ENCODE peak calls at places on chromosomes 2 and 18, in six cellular contexts. A is neuronal stem cell; L is fibroblast of lung; X is IMR-90; Z is A549; P is effector memory CD4-positive, alpha-beta T cell. F is an unnamed sample. For H3K9me3 and H3K4me1, the result is how much of the 10 kb centered on the place peaks cover.

GRCh38 chr2:237627463-237628321 is at the start of gene LRRFIP1:
- DNase-seq in A (no peak), L (no peak), X (no peak), Z (no peak), P (no peak), F (peak)

GRCh38 chr2:98915751-98916358 is 20.2 kb downstream of the CRACDL start:
- DNase-seq in A (no peak), L (peak), X (peak), Z (no peak), P (no peak), F (no peak)

GRCh38 chr2:110157153-110157793 is 41.7 kb upstream of the MALL start:
- DNase-seq in A (peak), L (peak), X (peak), Z (peak), P (no peak), F (no peak)

GRCh38 chr18:37253424-37254255 is 312.0 kb downstream of the CELF4 start:
- DNase-seq in A (peak), L (no peak), X (no peak), Z (peak), P (no peak), F (peak)

GRCh38 chr18:245282-245847 is 22.5 kb downstream of the THOC1 start:
- DNase-seq in A (no peak), L (no peak), X (peak), Z (no peak), P (no peak), F (no peak)

GRCh38 chr2:162480067-162480466 is 136.1 kb downstream of the GCA start:
- DNase-seq in A (no peak), L (no peak), X (no peak), Z (no peak), P (no peak), F (no peak)

GRCh38 chr2:56313541-56313940 is 129.8 kb downstream of the CCDC85A start:
- DNase-seq in A (no peak), L (no peak), X (no peak), Z (no peak), P (no peak), F (no peak)

GRCh38 chr2:15810451-15811150 is 129.7 kb upstream of the MYCN start:
- DNase-seq in A (no peak), L (no peak), X (no peak), Z (no peak), P (no peak), F (peak)

GRCh38 chr2:154589514-154589913 is 109.0 kb upstream of the KCNJ3 start:
- DNase-seq in A (no peak), L (no peak), X (no peak), Z (no peak), P (no peak), F (no peak)

GRCh38 chr2:62149708-62150107 is 46.2 kb upstream of the B3GNT2 start:
- DNase-seq in A (no peak), L (peak), X (peak), Z (peak), P (no peak), F (no peak)

GRCh38 chr2:133157141-133157540 is 411.1 kb downstream of the NCKAP5 start:
- DNase-seq in A (no peak), L (no peak), X (peak), Z (no peak), P (no peak), F (no peak)

GRCh38 chr18:48100168-48100495 is 169.7 kb upstream of the SMAD2 start:
- DNase-seq in A (no peak), L (no peak), X (no peak), Z (no peak), P (no peak), F (no peak)

GRCh38 chr18:25275414-25276001 is 76.5 kb downstream of the ZNF521 start:
- DNase-seq in A (no peak), L (no peak), X (no peak), Z (no peak), P (no peak), F (peak)

GRCh38 chr2:16717477-16717876 is 51.8 kb upstream of the CYRIA start:
- DNase-seq in A (no peak), L (no peak), X (no peak), Z (no peak), P (no peak), F (peak)

GRCh38 chr2:7430869-7431641 is 513.8 kb downstream of the RNF144A start:
- DNase-seq in A (peak), L (no peak), X (no peak), Z (no peak), P (no peak), F (peak)
- H3K4me3 ChIP-seq in A (no peak), L (no peak), X (no peak), Z (peak), P (peak), F (peak)

GRCh38 chr2:241003830-241004564 is 5.6 kb downstream of the SNED1 start:
- DNase-seq in A (no peak), L (no peak), X (no peak), Z (no peak), P (no peak), F (no peak)

GRCh38 chr2:241003047-241003360 is 4.6 kb downstream of the SNED1 start:
- DNase-seq in A (no peak), L (no peak), X (no peak), Z (no peak), P (no peak), F (no peak)

GRCh38 chr2:241001413-241002274 is 3.2 kb downstream of the SNED1 start:
- DNase-seq in A (no peak), L (no peak), X (no peak), Z (no peak), P (no peak), F (no peak)

GRCh38 chr2:241003369-241003768 is 5.0 kb downstream of the SNED1 start:
- DNase-seq in A (no peak), L (no peak), X (no peak), Z (no peak), P (no peak), F (no peak)

DNA sequence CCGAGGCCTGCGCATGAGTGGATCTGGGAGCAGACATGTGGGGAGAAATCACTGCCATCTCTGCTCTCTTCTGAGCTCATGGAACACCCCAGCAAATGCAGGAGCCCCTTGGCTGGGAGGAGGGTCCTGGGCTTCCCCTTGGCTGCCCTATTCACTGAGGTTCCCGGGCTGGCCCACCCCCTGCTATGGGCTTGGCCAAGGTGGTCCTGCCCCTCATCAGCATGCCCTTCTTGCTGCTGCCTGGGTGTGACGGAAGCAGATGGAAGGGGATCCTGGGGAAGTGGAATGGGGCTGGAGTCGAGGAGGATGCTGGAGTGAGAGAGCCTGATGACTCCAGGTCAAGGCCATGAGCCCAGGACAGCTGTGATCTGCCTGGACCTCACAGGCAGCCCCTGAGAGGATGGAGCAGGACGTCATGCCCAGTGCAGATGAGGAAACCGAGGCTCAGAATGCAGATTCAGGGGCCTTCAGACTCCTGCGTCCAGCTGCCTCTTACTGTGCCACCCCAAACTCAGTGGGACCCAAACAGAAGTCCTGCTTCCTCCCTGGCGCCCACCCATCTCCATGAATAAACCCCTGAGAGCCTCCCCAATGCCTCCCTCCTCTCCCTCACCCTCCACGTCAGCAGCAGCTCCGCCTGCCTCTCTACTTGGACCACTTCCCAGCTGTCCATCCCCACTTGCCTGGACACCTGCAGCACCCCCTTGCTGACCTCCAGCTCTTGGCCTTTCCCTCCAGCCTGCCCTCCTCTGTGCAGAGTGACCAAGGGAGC is 4.0 kb downstream of the SNED1 start:
- DNase-seq in A (no peak), L (no peak), X (no peak), Z (no peak), P (no peak), F (no peak)
- H3K9me3 ChIP-seq in A (under half), L (under half), X (under half), Z (under half), P (under half), F (under half)

GRCh38 chr18:49525981-49526380 is 35.9 kb upstream of the LIPG start:
- DNase-seq in A (no peak), L (no peak), X (no peak), Z (no peak), P (no peak), F (no peak)

GRCh38 chr18:49524951-49525350 is 36.9 kb upstream of the LIPG start:
- DNase-seq in A (no peak), L (no peak), X (no peak), Z (no peak), P (no peak), F (no peak)

GRCh38 chr18:49521251-49521650 is 34.2 kb upstream of the C18orf32 start:
- DNase-seq in A (no peak), L (no peak), X (no peak), Z (no peak), P (no peak), F (no peak)

GRCh38 chr18:49527631-49528327 is 34.1 kb upstream of the LIPG start:
- DNase-seq in A (no peak), L (no peak), X (no peak), Z (no peak), P (no peak), F (no peak)

DNA sequence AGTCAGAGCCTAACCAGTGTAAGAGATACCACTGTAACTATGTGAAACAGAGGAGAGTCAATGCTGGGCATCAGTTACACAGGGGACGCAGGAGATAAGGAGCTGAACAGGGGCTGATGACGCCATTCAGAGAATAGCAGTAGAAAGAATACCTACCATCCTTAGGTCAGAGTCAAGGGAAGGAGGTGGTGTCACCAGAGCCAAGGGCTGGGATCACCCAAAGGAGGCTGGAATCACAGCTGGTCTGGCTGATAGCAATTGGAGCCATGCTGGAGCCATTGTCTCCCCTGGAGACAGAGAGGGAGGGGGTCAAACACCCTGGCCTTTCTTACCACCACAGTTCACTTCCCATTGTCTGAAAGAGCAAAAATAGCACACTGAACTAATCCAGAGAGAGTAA is 37.3 kb upstream of the C18orf32 start:
- DNase-seq in A (no peak), L (no peak), X (no peak), Z (no peak), P (no peak), F (no peak)
- H3K4me1 ChIP-seq in A (under half), L (under half), X (under half), Z (under half), P (under half), F (under half)

GRCh38 chr2:70939001-70939846 is 3.5 kb downstream of the ATP6V1B1 start:
- DNase-seq in A (peak), L (no peak), X (no peak), Z (no peak), P (no peak), F (no peak)
- H3K4me3 ChIP-seq in A (no peak), L (no peak), X (no peak), Z (no peak), P (no peak), F (no peak)

GRCh38 chr2:116160657-116161056 is 1653.8 kb upstream of the DDX18 start:
- DNase-seq in A (no peak), L (no peak), X (no peak), Z (no peak), P (no peak), F (no peak)

GRCh38 chr2:116162395-116162794 is 1652.1 kb upstream of the DDX18 start:
- DNase-seq in A (no peak), L (no peak), X (no peak), Z (no peak), P (no peak), F (no peak)
- H3K9me3 ChIP-seq in A (under half), L (under half), X (under half), Z (under half), P (under half), F (under half)

GRCh38 chr18:23585007-23585871 is 1.1 kb downstream of the NPC1 start:
- DNase-seq in A (no peak), L (no peak), X (no peak), Z (no peak), P (peak), F (peak)
- H3K4me1 ChIP-seq in A (under half), L (under half), X (under half), Z (half or more), P (under half), F (under half)

GRCh38 chr2:240579071-240579762 is 7.3 kb upstream of the CAPN10 start:
- DNase-seq in A (no peak), L (no peak), X (no peak), Z (no peak), P (no peak), F (peak)

GRCh38 chr2:240578110-240578450 is 8.5 kb upstream of the CAPN10 start:
- DNase-seq in A (no peak), L (no peak), X (no peak), Z (no peak), P (no peak), F (peak)

GRCh38 chr2:240581811-240582210 is 4.7 kb upstream of the CAPN10 start:
- DNase-seq in A (no peak), L (no peak), X (no peak), Z (no peak), P (no peak), F (no peak)

GRCh38 chr2:240578488-240578887 is 8.0 kb upstream of the CAPN10 start:
- DNase-seq in A (no peak), L (no peak), X (no peak), Z (no peak), P (no peak), F (peak)

DNA sequence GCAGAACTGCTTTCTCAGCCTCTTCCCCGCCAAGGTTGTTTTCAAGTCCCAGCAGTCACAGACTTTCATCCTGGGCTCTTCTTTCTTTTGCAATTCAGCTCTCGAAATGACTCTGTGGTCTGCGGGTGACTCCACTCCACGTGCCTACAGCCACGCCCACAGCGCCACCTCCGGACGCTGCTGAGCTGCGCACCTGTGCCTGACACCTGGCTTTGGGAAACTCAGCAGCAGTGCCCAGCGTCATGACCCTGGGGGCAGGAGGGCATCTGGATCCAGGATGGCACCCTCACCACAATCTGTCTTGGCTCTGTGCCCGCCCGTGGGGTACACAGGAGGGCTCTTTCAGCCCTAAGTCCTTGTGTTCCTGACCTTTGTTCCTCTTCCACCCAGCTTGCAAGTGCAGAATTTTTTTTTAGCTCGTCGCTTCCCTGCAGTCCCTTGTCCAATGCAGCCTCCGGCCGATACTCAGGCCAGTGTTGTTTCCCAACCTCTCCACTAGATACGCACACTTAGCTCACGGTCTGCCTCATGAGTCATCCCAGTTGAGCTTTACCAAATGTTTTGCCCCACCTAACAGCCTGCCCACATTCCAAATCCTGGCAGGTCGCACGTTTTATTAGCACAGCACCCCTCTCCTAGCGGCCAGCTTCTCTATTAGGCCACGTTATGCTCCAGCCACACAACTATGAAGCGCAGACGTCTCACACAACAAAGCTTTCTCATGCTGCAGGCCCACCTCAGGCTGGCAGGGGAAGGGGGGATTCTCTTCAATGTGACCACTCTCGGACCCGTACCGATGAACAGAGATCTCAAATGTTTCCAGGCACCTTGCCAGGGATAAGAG is 6.5 kb upstream of the CAPN10 start:
- DNase-seq in A (no peak), L (peak), X (peak), Z (no peak), P (peak), F (peak)
- H3K4me3 ChIP-seq in A (no peak), L (no peak), X (no peak), Z (peak), P (no peak), F (no peak)